ENCODE peak calls at places on chromosomes 5 and 9, in four cellular contexts. One of them, this sample, is unnamed.

GRCh38 chr9:94802795-94803194 is 76.3 kb downstream of the AOPEP start:
- DNase-seq in H1: no peak
- DNase-seq in SK-N-SH: no peak
- DNase-seq in K562: no peak
- DNase-seq in this sample: peak; percentile 57

GRCh38 chr9:33025572-33026347 is 687 bp downstream of the DNAJA1 start:
- DNase-seq in H1: peak; percentile 80
- DNase-seq in SK-N-SH: peak; percentile 91
- DNase-seq in K562: peak; percentile 68
- DNase-seq in this sample: no peak

GRCh38 chr5:157265714-157266285 is at the start of gene CYFIP2:
- DNase-seq in H1: no peak
- DNase-seq in SK-N-SH: peak; percentile 96
- DNase-seq in K562: peak; percentile 89
- DNase-seq in this sample: no peak

GRCh38 chr9:90054810-90055209 is 450.0 kb downstream of the GADD45G start:
- DNase-seq in H1: no peak
- DNase-seq in SK-N-SH: no peak
- DNase-seq in K562: no peak
- DNase-seq in this sample: no peak

GRCh38 chr9:97528529-97529230 is 27.2 kb downstream of the TMOD1 start:
- DNase-seq in H1: peak; percentile 58
- DNase-seq in SK-N-SH: no peak
- DNase-seq in K562: no peak
- DNase-seq in this sample: no peak

GRCh38 chr9:132631280-132631679 is 38.5 kb downstream of the DDX31 start:
- DNase-seq in H1: no peak
- DNase-seq in SK-N-SH: no peak
- DNase-seq in K562: no peak
- DNase-seq in this sample: no peak

GRCh38 chr5:34509392-34509791 is 146.7 kb upstream of the RAI14 start:
- DNase-seq in H1: no peak
- DNase-seq in SK-N-SH: no peak
- DNase-seq in K562: no peak
- DNase-seq in this sample: no peak

GRCh38 chr5:118952992-118953651 is 35.2 kb downstream of the DTWD2 start:
- DNase-seq in H1: no peak
- DNase-seq in SK-N-SH: no peak
- DNase-seq in K562: no peak
- DNase-seq in this sample: no peak

GRCh38 chr9:72300884-72301283 is 64.1 kb downstream of the ZFAND5 start:
- DNase-seq in H1: no peak
- DNase-seq in SK-N-SH: no peak
- DNase-seq in K562: no peak
- DNase-seq in this sample: no peak

GRCh38 chr5:10303699-10304170 is 4.0 kb downstream of the CMBL start:
- DNase-seq in H1: no peak
- DNase-seq in SK-N-SH: no peak
- DNase-seq in K562: peak; percentile 34
- DNase-seq in this sample: no peak

GRCh38 chr5:123088031-123088805 is 823 bp upstream of the PRDM6 start:
- DNase-seq in H1: peak; percentile 75
- DNase-seq in SK-N-SH: peak; percentile 68
- DNase-seq in K562: no peak
- DNase-seq in this sample: no peak

DNA sequence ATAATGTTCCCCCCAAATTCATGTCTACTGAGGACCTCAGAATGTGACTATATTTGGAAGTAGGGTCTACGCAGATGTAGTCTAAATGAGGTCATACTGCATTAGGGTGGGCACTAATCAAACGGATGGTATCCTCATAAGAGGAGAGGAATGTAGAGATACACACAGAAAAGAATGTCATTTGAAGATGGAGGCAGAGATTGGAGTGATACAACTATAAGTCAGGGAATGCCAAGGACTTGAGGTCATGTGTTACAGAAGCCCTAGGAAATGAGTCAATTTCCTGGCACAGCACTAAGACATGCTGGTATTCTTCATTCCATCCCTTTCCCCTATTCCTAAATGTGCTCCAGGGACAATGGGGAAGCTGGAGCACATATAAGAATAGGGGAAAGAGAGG is 758 bp upstream of the PDCD1LG2 start:
- DNase-seq in H1: no peak
- DNase-seq in SK-N-SH: no peak
- DNase-seq in K562: no peak
- DNase-seq in this sample: no peak
- TF ChIP-seq NRF1 in H1: no peak
- TF ChIP-seq NRF1 in SK-N-SH: no peak
- TF ChIP-seq NRF1 in K562: no peak
- TF ChIP-seq NRF1 in this sample: no peak

GRCh38 chr9:133889498-133890301 is 102.4 kb downstream of the VAV2 start:
- DNase-seq in H1: peak; percentile 43
- DNase-seq in SK-N-SH: no peak
- DNase-seq in K562: no peak
- DNase-seq in this sample: no peak
- TF ChIP-seq NRF1 in H1: no peak
- TF ChIP-seq NRF1 in SK-N-SH: no peak
- TF ChIP-seq NRF1 in K562: no peak
- TF ChIP-seq NRF1 in this sample: no peak

GRCh38 chr9:19550009-19550408 is 141.2 kb downstream of the ACER2 start:
- DNase-seq in H1: no peak
- DNase-seq in SK-N-SH: no peak
- DNase-seq in K562: no peak
- DNase-seq in this sample: no peak

GRCh38 chr9:19552693-19553092 is 143.9 kb downstream of the ACER2 start:
- DNase-seq in H1: no peak
- DNase-seq in SK-N-SH: no peak
- DNase-seq in K562: no peak
- DNase-seq in this sample: no peak

GRCh38 chr9:19552282-19552681 is 143.5 kb downstream of the ACER2 start:
- DNase-seq in H1: no peak
- DNase-seq in SK-N-SH: no peak
- DNase-seq in K562: no peak
- DNase-seq in this sample: no peak

GRCh38 chr9:19553441-19553840 is 144.6 kb downstream of the ACER2 start:
- DNase-seq in H1: no peak
- DNase-seq in SK-N-SH: no peak
- DNase-seq in K562: no peak
- DNase-seq in this sample: no peak

GRCh38 chr9:19551124-19551929 is 142.5 kb downstream of the ACER2 start:
- DNase-seq in H1: peak; percentile 51
- DNase-seq in SK-N-SH: no peak
- DNase-seq in K562: no peak
- DNase-seq in this sample: peak; percentile 7
- TF ChIP-seq NRF1 in H1: no peak
- TF ChIP-seq NRF1 in SK-N-SH: no peak
- TF ChIP-seq NRF1 in K562: no peak
- TF ChIP-seq NRF1 in this sample: no peak

GRCh38 chr5:102628449-102629175 is 126.5 kb upstream of the PAM start:
- DNase-seq in H1: no peak
- DNase-seq in SK-N-SH: no peak
- DNase-seq in K562: no peak
- DNase-seq in this sample: no peak
- TF ChIP-seq NRF1 in H1: no peak
- TF ChIP-seq NRF1 in SK-N-SH: no peak
- TF ChIP-seq NRF1 in K562: no peak
- TF ChIP-seq NRF1 in this sample: no peak

DNA sequence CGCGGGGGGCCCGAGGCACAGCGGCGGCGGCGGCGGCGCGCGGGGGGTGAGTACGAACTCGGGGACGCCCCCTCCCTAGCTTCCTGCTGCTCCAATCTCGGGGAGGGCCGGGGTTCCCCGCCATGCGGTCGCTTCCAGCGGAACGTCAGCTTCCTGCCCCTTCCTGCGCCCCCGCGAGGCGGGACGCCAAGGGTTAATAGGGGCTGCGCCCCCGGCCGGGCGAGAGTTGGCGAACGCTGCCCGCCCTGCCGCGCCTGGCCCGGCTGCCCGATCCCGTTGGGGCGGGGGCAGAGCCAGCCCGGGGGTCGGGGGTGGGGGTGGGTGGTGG is 594 bp downstream of the COL27A1 start:
- DNase-seq in H1: peak; percentile 72
- DNase-seq in SK-N-SH: peak; percentile 74
- DNase-seq in K562: no peak
- DNase-seq in this sample: no peak
- TF ChIP-seq NRF1 in H1: no peak
- TF ChIP-seq NRF1 in SK-N-SH: no peak
- TF ChIP-seq NRF1 in K562: no peak
- TF ChIP-seq NRF1 in this sample: no peak

This sample was measured in GM12878.